ENCODE peak calls at places on chromosomes 1 and 21, in four cellular contexts. One of them, this sample, is unnamed.

GRCh38 chr21:44013380-44014088 is 1.4 kb downstream of the TRAPPC10 start:
- DNase-seq in Panc1: no peak
- DNase-seq in tibial artery: no peak
- DNase-seq in heart left ventricle: no peak
- DNase-seq in this sample: no peak

GRCh38 chr1:204073837-204074273 is 940 bp downstream of the SOX13 start:
- DNase-seq in heart left ventricle: no peak
- DNase-seq in tibial artery: no peak
- DNase-seq in Panc1: no peak
- DNase-seq in this sample: peak; percentile 64

GRCh38 chr21:38712076-38712475 is 93.7 kb upstream of the ETS2 start:
- DNase-seq in heart left ventricle: no peak
- DNase-seq in tibial artery: peak; percentile 74
- DNase-seq in Panc1: peak; percentile 30
- DNase-seq in this sample: no peak

GRCh38 chr21:46518983-46519583 is 60.4 kb downstream of the DIP2A start:
- DNase-seq in Panc1: no peak
- DNase-seq in tibial artery: no peak
- DNase-seq in heart left ventricle: no peak
- DNase-seq in this sample: no peak

GRCh38 chr1:246078126-246078887 is 428.8 kb downstream of the SMYD3 start:
- DNase-seq in Panc1: no peak
- DNase-seq in tibial artery: no peak
- DNase-seq in heart left ventricle: no peak
- DNase-seq in this sample: no peak

GRCh38 chr1:152646656-152647055 is 16.5 kb upstream of the LCE2D start:
- DNase-seq in Panc1: no peak
- DNase-seq in heart left ventricle: no peak
- DNase-seq in tibial artery: no peak
- DNase-seq in this sample: no peak

GRCh38 chr1:203990118-203990517 is 82.8 kb upstream of the SOX13 start:
- DNase-seq in Panc1: no peak
- DNase-seq in heart left ventricle: no peak
- DNase-seq in tibial artery: no peak
- DNase-seq in this sample: no peak

GRCh38 chr1:66770240-66770639 is 18.0 kb downstream of the DYNLT5 start:
- DNase-seq in Panc1: no peak
- DNase-seq in heart left ventricle: no peak
- DNase-seq in tibial artery: no peak
- DNase-seq in this sample: no peak

GRCh38 chr1:221868894-221869293 is 127.0 kb upstream of the DUSP10 start:
- DNase-seq in tibial artery: no peak
- DNase-seq in heart left ventricle: no peak
- DNase-seq in Panc1: peak; percentile 65
- DNase-seq in this sample: no peak

GRCh38 chr1:53584446-53585102 is 125.4 kb downstream of the DMRTB1 start:
- DNase-seq in heart left ventricle: peak; percentile 17
- DNase-seq in tibial artery: no peak
- DNase-seq in Panc1: no peak
- DNase-seq in this sample: no peak

GRCh38 chr1:68113961-68114360 is 63.5 kb upstream of the DIRAS3 start:
- DNase-seq in tibial artery: no peak
- DNase-seq in Panc1: no peak
- DNase-seq in heart left ventricle: no peak
- DNase-seq in this sample: no peak

GRCh38 chr1:206708058-206708457 is 23.4 kb downstream of the MAPKAPK2 start:
- DNase-seq in Panc1: no peak
- DNase-seq in heart left ventricle: no peak
- DNase-seq in tibial artery: no peak
- DNase-seq in this sample: no peak

GRCh38 chr1:96366516-96366915 is 355.1 kb upstream of the PTBP2 start:
- DNase-seq in heart left ventricle: no peak
- DNase-seq in tibial artery: no peak
- DNase-seq in Panc1: no peak
- DNase-seq in this sample: no peak

GRCh38 chr1:77889671-77890070 is 1.2 kb downstream of the NEXN start:
- DNase-seq in heart left ventricle: no peak
- DNase-seq in tibial artery: no peak
- DNase-seq in Panc1: no peak
- DNase-seq in this sample: no peak

GRCh38 chr21:37153193-37153934 is 80.3 kb downstream of the TTC3 start:
- DNase-seq in Panc1: no peak
- DNase-seq in tibial artery: no peak
- DNase-seq in heart left ventricle: no peak
- DNase-seq in this sample: no peak

GRCh38 chr1:147892216-147892615 is 10.4 kb upstream of the GJA8 start:
- DNase-seq in Panc1: no peak
- DNase-seq in heart left ventricle: no peak
- DNase-seq in tibial artery: no peak
- DNase-seq in this sample: no peak

GRCh38 chr1:21175324-21175669 is 1.4 kb downstream of the EIF4G3 start:
- DNase-seq in tibial artery: no peak
- DNase-seq in heart left ventricle: no peak
- DNase-seq in Panc1: no peak
- DNase-seq in this sample: no peak

GRCh38 chr1:76012341-76013208 is 62.0 kb upstream of the ST6GALNAC3 start:
- DNase-seq in tibial artery: no peak
- DNase-seq in heart left ventricle: no peak
- DNase-seq in Panc1: no peak
- DNase-seq in this sample: no peak

GRCh38 chr1:205666372-205667166 is 13.7 kb downstream of the SLC45A3 start:
- DNase-seq in heart left ventricle: no peak
- DNase-seq in Panc1: no peak
- DNase-seq in tibial artery: no peak
- DNase-seq in this sample: no peak

GRCh38 chr1:84677415-84678099 is 12.7 kb downstream of the SSX2IP start:
- DNase-seq in heart left ventricle: no peak
- DNase-seq in Panc1: no peak
- DNase-seq in tibial artery: no peak
- DNase-seq in this sample: no peak

GRCh38 chr1:29482991-29483390 is 246.7 kb downstream of the PTPRU start:
- DNase-seq in tibial artery: peak; percentile 24
- DNase-seq in Panc1: no peak
- DNase-seq in heart left ventricle: no peak
- DNase-seq in this sample: no peak

GRCh38 chr1:112359961-112360767 is 35.9 kb upstream of the CTTNBP2NL start:
- DNase-seq in heart left ventricle: no peak
- DNase-seq in tibial artery: peak; percentile 87
- DNase-seq in Panc1: no peak
- DNase-seq in this sample: peak; percentile 75

GRCh38 chr1:16170283-16170673 is 14.4 kb upstream of the EPHA2 start:
- DNase-seq in Panc1: no peak
- DNase-seq in heart left ventricle: no peak
- DNase-seq in tibial artery: no peak
- DNase-seq in this sample: no peak

GRCh38 chr1:56429288-56429687 is 150.1 kb downstream of the PLPP3 start:
- DNase-seq in heart left ventricle: no peak
- DNase-seq in Panc1: no peak
- DNase-seq in tibial artery: no peak
- DNase-seq in this sample: no peak

GRCh38 chr1:54519709-54520108 is 28.3 kb upstream of the ACOT11 start:
- DNase-seq in heart left ventricle: no peak
- DNase-seq in tibial artery: no peak
- DNase-seq in Panc1: no peak
- DNase-seq in this sample: no peak

GRCh38 chr1:27102707-27103468 is 52.0 kb downstream of the SLC9A1 start:
- DNase-seq in Panc1: no peak
- DNase-seq in tibial artery: peak; percentile 84
- DNase-seq in heart left ventricle: peak; percentile 89
- DNase-seq in this sample: peak; percentile 86

GRCh38 chr1:16727190-16728111 is 12.9 kb upstream of the RNU1-4 start:
- DNase-seq in Panc1: no peak
- DNase-seq in tibial artery: peak; percentile 76
- DNase-seq in heart left ventricle: peak; percentile 75
- DNase-seq in this sample: peak; percentile 34

GRCh38 chr1:94246692-94247145 is 9.3 kb upstream of the ARHGAP29 start:
- DNase-seq in tibial artery: no peak
- DNase-seq in Panc1: no peak
- DNase-seq in heart left ventricle: no peak
- DNase-seq in this sample: no peak

GRCh38 chr1:26035203-26035958 is 10.5 kb downstream of the SLC30A2 start:
- DNase-seq in tibial artery: peak; percentile 95
- DNase-seq in heart left ventricle: peak; percentile 97
- DNase-seq in Panc1: peak; percentile 55
- DNase-seq in this sample: peak; percentile 94

GRCh38 chr1:165217958-165218357 is 138.6 kb downstream of the LMX1A start:
- DNase-seq in tibial artery: no peak
- DNase-seq in heart left ventricle: no peak
- DNase-seq in Panc1: no peak
- DNase-seq in this sample: no peak

GRCh38 chr21:46049890-46050650 is 47.8 kb upstream of the COL6A2 start:
- DNase-seq in heart left ventricle: peak; percentile 70
- DNase-seq in Panc1: no peak
- DNase-seq in tibial artery: no peak
- DNase-seq in this sample: no peak

GRCh38 chr1:85822696-85823095 is 114.5 kb upstream of the ZNHIT6 start:
- DNase-seq in heart left ventricle: no peak
- DNase-seq in tibial artery: no peak
- DNase-seq in Panc1: no peak
- DNase-seq in this sample: no peak

GRCh38 chr1:62530516-62531154 is 66.7 kb upstream of the ANGPTL3 start:
- DNase-seq in tibial artery: no peak
- DNase-seq in Panc1: no peak
- DNase-seq in heart left ventricle: no peak
- DNase-seq in this sample: no peak
- TF ChIP-seq CTCF in tibial artery: peak; percentile 47
- TF ChIP-seq CTCF in Panc1: peak; percentile 87
- TF ChIP-seq CTCF in heart left ventricle: peak; percentile 13
- TF ChIP-seq CTCF in this sample: peak; percentile 39

DNA sequence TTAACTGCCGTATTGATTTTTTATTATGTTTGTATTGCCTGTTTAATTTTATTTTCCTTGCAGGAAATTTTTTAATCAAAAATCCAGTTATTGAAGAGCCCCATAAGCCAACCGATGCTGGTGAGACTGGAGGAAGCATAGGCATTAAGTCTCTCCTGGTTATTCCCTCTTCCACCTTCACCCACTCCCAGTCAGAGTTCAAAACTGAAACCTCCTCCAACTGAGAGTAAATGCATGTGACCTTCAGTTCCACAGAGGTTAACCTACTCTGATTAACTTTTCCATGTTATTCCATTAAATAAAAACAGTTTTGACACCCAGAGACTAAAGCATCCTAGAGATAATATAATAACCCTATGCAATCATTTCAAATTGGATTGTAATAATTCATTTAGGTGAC is 376.7 kb downstream of the SETD4 start:
- DNase-seq in Panc1: no peak
- DNase-seq in tibial artery: no peak
- DNase-seq in heart left ventricle: no peak
- DNase-seq in this sample: no peak
- H3K27me3 ChIP-seq in Panc1: peaks cover 3% of the 10 kb centered on the region
- H3K27me3 ChIP-seq in tibial artery: no peaks in the 10 kb centered on the region
- H3K27me3 ChIP-seq in heart left ventricle: peaks cover 2% of the 10 kb centered on the region
- H3K27me3 ChIP-seq in this sample: no peaks in the 10 kb centered on the region

GRCh38 chr1:228102791-228103620 is at the start of gene C1orf35:
- DNase-seq in heart left ventricle: peak; percentile 97
- DNase-seq in tibial artery: peak; percentile 97
- DNase-seq in Panc1: peak; percentile 54
- DNase-seq in this sample: peak; percentile 97

GRCh38 chr1:228100822-228101613 is 2.1 kb downstream of the C1orf35 start:
- DNase-seq in tibial artery: no peak
- DNase-seq in Panc1: no peak
- DNase-seq in heart left ventricle: no peak
- DNase-seq in this sample: peak; percentile 54

GRCh38 chr1:228101614-228101993 is 1.5 kb downstream of the C1orf35 start:
- DNase-seq in heart left ventricle: no peak
- DNase-seq in tibial artery: no peak
- DNase-seq in Panc1: no peak
- DNase-seq in this sample: peak; percentile 53

GRCh38 chr1:228104526-228105251 is 1.6 kb upstream of the C1orf35 start:
- DNase-seq in tibial artery: no peak
- DNase-seq in Panc1: no peak
- DNase-seq in heart left ventricle: no peak
- DNase-seq in this sample: no peak

DNA sequence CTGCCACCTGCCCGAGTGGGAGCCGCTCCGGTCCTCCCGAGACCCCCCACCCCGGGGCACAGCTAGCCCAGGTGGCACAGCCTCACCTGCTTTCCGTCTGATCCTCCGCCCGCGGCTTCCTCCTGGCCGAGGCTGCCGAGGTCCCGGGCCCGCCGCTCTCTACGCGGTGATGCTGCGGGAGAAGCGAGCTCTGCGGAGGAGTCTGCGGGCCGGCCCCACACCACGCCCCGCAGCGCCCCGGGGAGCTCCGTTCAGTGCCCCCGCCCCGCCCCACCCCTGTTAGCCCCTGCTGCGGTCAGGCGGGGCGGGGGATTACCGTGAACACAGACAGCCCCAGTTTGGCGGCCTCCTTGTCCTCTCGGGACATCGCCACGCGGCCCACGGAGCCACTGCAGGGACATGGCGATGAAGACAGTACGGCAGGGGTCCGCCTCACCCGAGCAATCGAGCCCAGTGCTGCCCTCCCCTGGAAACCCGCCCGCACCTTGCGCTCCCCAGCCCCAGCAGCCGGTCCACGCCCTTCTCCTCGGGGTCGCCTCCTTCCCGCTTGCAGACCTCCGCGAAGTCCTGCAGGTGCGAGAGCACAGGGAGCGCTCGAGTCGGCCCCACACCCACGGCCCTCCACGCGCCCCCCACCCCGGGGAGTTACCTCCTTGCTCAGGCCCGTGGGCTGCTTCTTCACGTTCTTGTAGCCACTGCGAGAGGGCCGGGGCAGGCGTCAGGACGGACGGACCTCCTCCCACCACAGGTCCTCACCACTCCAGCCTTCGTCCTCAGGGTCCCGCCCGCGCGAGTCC is 933 bp downstream of the C1orf35 start:
- DNase-seq in tibial artery: no peak
- DNase-seq in heart left ventricle: peak; percentile 71
- DNase-seq in Panc1: no peak
- DNase-seq in this sample: peak; percentile 48
- TF ChIP-seq CTCF in tibial artery: no peak
- TF ChIP-seq CTCF in heart left ventricle: no peak
- TF ChIP-seq CTCF in Panc1: no peak
- TF ChIP-seq CTCF in this sample: no peak

DNA sequence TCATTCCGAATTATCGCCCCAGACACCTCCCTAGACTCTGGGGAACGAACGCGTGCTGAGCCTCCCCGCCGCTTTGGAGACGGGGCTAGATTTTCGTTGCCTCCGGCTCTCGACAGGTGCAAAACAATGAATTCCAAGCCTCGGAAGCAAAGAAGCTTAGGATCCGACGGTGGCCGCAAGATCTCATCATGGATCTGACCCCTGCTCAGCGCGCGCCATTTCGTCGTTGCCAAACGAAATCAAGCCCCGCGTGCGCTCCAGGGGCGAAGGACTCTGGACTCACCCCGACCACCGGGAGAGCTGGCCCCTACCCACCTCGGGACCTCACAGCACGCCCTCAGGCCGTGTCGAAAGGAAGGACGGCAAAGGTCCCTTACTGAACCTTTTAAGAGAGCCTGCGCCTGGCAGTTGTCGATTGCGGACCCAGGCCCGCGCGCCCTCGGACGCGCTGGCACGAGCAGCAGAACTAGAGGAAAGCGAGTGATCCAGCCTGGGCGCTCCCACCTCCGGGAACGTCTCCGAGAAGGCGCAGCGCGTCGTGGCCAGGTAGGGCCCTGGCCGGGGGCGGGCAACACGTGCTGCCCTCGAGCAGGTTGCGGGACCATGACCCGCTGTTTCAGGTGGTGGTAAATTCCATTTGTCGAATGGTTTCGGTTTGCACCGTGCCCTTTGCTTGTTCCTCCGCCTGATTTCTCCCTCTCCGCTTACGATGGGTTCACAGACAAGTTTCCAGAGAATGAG is 1.6 kb upstream of the RUNX3 start:
- DNase-seq in heart left ventricle: no peak
- DNase-seq in Panc1: no peak
- DNase-seq in tibial artery: no peak
- DNase-seq in this sample: no peak
- H3K27me3 ChIP-seq in heart left ventricle: peaks cover 81% of the 10 kb centered on the region
- H3K27me3 ChIP-seq in Panc1: no peaks in the 10 kb centered on the region
- H3K27me3 ChIP-seq in tibial artery: no peaks in the 10 kb centered on the region
- H3K27me3 ChIP-seq in this sample: peaks cover 48% of the 10 kb centered on the region

This sample was measured in psoas muscle.